ENCODE peak calls at places on chromosomes 1 and 21, in four cellular contexts. Q, I, T and A are unnamed samples.

GRCh38 chr1:35454616-35455015 is 102.6 kb downstream of the KIAA0319L start:
- DNase-seq in Q (peak), I (peak), T (no peak), A (no peak)

GRCh38 chr1:58447891-58448290 is 98.6 kb downstream of the OMA1 start:
- DNase-seq in Q (no peak), I (no peak), T (no peak), A (no peak)

GRCh38 chr1:228798548-228798947 is 63.3 kb downstream of the RHOU start:
- DNase-seq in Q (no peak), I (no peak), T (no peak), A (no peak)

GRCh38 chr1:223129229-223129851 is 13.7 kb downstream of the TLR5 start:
- DNase-seq in Q (peak), I (peak), T (peak), A (peak)

GRCh38 chr1:92484472-92485373 is 2.0 kb downstream of the GFI1 start:
- DNase-seq in Q (peak), I (peak), T (peak), A (peak)

GRCh38 chr1:100539836-100540536 is 2.0 kb downstream of the GPR88 start:
- DNase-seq in Q (peak), I (peak), T (no peak), A (peak)

GRCh38 chr1:17079140-17079868 is 25.5 kb upstream of the SDHB start:
- DNase-seq in Q (no peak), I (no peak), T (no peak), A (no peak)

GRCh38 chr1:9835758-9836631 is 12.2 kb upstream of the CLSTN1 start:
- DNase-seq in Q (peak), I (no peak), T (peak), A (peak)

GRCh38 chr1:92571578-92571977 is 84.9 kb upstream of the GFI1 start:
- DNase-seq in Q (no peak), I (no peak), T (no peak), A (no peak)

GRCh38 chr1:66623812-66624211 is 89.9 kb downstream of the SGIP1 start:
- DNase-seq in Q (no peak), I (no peak), T (no peak), A (no peak)

GRCh38 chr1:45512641-45513054 is 9.0 kb downstream of the PRDX1 start:
- DNase-seq in Q (peak), I (peak), T (peak), A (peak)

GRCh38 chr1:41917051-41917530 is 1.6 kb downstream of the HIVEP3 start:
- DNase-seq in Q (no peak), I (no peak), T (no peak), A (no peak)

GRCh38 chr1:41397943-41398342 is 36.7 kb downstream of the FOXO6 start:
- DNase-seq in Q (no peak), I (no peak), T (no peak), A (no peak)

GRCh38 chr1:206738370-206739366 is 31.9 kb upstream of the IL19 start:
- DNase-seq in Q (no peak), I (peak), T (no peak), A (peak)

GRCh38 chr1:7468248-7468647 is 302.8 kb upstream of the VAMP3 start:
- DNase-seq in Q (no peak), I (no peak), T (no peak), A (no peak)

GRCh38 chr1:226560243-226560642 is 11.7 kb downstream of the STUM start:
- DNase-seq in Q (peak), I (no peak), T (no peak), A (no peak)

GRCh38 chr1:41314781-41315481 is 46.3 kb upstream of the FOXO6 start:
- DNase-seq in Q (no peak), I (no peak), T (no peak), A (no peak)

GRCh38 chr21:22536511-22536910 is 1538.3 kb downstream of the NCAM2 start:
- DNase-seq in Q (no peak), I (no peak), T (no peak), A (no peak)

GRCh38 chr1:5781079-5781478 is 211.1 kb downstream of the NPHP4 start:
- DNase-seq in Q (no peak), I (no peak), T (no peak), A (no peak)

GRCh38 chr1:97119775-97120174 is 398.2 kb downstream of the PTBP2 start:
- DNase-seq in Q (no peak), I (no peak), T (no peak), A (peak)

GRCh38 chr1:81801834-81802531 is 1.2 kb downstream of the ADGRL2 start:
- DNase-seq in Q (peak), I (peak), T (peak), A (peak)

GRCh38 chr1:101183388-101183699 is 53.5 kb upstream of the S1PR1 start:
- DNase-seq in Q (no peak), I (no peak), T (no peak), A (no peak)

GRCh38 chr1:78419309-78419708 is 71.5 kb upstream of the PTGFR start:
- DNase-seq in Q (peak), I (no peak), T (no peak), A (no peak)

GRCh38 chr1:30645807-30646206 is 77.6 kb downstream of the MATN1 start:
- DNase-seq in Q (peak), I (no peak), T (no peak), A (peak)

GRCh38 chr21:40683349-40683748 is 163.6 kb downstream of the DSCAM start:
- DNase-seq in Q (no peak), I (no peak), T (no peak), A (no peak)

GRCh38 chr1:27438621-27439061 is 46.2 kb downstream of the GPR3 start:
- DNase-seq in Q (no peak), I (no peak), T (no peak), A (no peak)

GRCh38 chr21:31781737-31782136 is 49.8 kb upstream of the SCAF4 start:
- DNase-seq in Q (peak), I (peak), T (peak), A (no peak)

GRCh38 chr1:3545363-3546047 is 65.8 kb downstream of the MEGF6 start:
- DNase-seq in Q (no peak), I (peak), T (no peak), A (peak)

GRCh38 chr21:46509760-46510159 is 51.1 kb downstream of the DIP2A start:
- DNase-seq in Q (peak), I (peak), T (peak), A (no peak)

GRCh38 chr1:53732409-53732808 is 6.6 kb downstream of the GLIS1 start:
- DNase-seq in Q (peak), I (no peak), T (no peak), A (no peak)

GRCh38 chr1:214354440-214355148 is 73.6 kb downstream of the SMYD2 start:
- DNase-seq in Q (no peak), I (no peak), T (no peak), A (no peak)

GRCh38 chr1:54950361-54951163 is 29.9 kb upstream of the TMEM61 start:
- DNase-seq in Q (peak), I (peak), T (peak), A (peak)

GRCh38 chr1:54955359-54955758 is 25.1 kb upstream of the TMEM61 start:
- DNase-seq in Q (no peak), I (no peak), T (no peak), A (no peak)

GRCh38 chr1:54953846-54954245 is 26.6 kb upstream of the TMEM61 start:
- DNase-seq in Q (peak), I (no peak), T (no peak), A (no peak)

GRCh38 chr1:54951810-54952226 is 28.6 kb upstream of the TMEM61 start:
- DNase-seq in Q (no peak), I (no peak), T (no peak), A (no peak)

DNA sequence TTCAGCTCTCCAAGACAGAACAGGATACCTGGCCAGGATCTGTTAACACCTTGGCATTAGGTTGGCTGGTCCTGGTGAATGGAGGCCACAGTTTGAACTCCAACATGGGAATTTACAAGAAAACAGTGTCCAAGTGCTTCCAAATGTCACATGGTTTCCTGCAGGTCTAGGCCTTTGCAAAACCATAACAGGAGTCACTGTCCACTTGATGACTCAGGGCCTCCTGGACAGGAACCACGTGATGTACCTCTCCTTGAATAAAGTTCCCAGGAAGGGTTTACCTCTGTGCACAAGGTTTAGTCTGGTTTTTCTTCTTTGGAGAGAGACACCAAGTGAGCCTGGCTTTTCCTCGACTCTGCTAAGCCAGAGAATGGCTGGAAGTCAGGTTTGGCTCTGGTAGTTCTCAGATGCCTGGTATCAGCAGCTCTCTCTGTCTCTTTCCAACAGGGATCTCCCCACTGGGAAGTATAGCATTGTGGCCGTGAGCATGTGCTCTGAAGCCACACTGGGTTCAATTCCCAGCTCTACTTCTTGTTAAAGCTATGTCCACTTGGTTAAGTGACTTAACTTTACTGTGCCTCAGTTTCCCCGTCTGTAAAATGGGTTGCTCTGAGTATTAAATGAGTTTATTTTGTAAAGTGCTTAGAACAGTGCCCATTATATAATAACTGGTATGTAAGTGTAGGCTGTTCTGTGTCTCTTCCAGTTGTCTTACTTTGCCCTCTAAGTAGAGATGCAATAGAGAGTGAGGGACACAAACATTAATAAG is 27.3 kb upstream of the TMEM61 start:
- DNase-seq in Q (peak), I (no peak), T (no peak), A (no peak)
- H3K27ac ChIP-seq in Q (no peak), I (no peak), T (no peak), A (no peak)

DNA sequence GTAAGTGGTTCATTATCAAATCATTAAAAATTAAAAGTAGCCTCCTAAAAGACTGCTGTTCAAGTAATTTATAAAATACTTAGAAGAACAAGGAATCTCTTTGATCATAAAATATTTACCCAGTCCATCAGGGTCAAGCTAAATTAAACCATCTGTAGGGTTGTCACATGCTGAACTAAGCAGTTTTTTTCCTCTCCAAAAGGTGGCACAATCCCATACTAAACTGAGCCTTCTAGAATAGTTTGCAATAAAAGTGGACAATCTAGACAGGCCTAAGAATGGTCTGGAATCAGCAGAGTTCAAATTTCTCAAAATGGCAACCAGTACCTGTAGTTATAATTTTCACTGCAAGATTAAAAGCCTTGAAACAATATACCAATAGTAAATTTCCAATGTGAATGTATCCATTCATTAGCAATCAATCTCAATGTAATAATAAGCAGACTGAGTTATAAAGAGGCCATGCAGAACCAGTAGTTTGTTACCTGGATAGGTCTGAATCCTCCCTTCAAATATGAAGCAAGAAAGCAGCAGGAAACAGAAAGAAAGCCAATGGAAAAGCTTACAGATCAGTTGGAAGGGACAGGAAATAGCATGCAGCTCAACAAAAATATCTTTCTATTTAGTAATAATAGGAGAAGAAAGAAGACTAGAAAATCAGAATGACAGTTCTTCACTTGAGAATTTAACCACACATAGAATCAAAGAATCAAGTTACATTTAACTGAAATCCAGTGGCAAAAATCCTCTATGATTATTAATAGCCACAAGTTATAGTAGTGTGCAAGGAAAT is 194.6 kb downstream of the EIF4G3 start:
- DNase-seq in Q (no peak), I (peak), T (no peak), A (no peak)
- TF ChIP-seq CTCF in Q (peak), I (peak), T (peak), A (peak)

DNA sequence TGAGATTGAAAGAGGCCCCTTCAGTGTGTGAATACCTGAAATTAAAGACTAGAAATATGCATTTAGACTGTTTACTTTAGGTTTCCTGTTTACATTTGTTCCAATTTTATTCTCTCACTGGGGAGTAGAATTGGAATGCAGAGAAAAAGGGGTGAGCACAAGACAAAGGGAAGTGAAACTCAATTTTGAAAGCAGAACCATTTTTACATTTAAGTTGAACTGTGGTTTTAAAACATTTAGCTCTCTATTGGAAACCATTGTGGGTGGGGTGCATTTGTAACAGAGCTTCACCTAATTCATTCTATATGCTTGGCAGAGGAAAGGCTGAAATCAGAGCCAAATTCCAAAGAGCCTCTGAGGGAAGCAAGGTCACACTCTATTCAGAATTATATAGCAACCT is 235.3 kb upstream of the C1orf105 start:
- DNase-seq in Q (no peak), I (no peak), T (no peak), A (no peak)
- H3K4me3 ChIP-seq in Q (no peak), I (no peak), T (no peak), A (no peak)

DNA sequence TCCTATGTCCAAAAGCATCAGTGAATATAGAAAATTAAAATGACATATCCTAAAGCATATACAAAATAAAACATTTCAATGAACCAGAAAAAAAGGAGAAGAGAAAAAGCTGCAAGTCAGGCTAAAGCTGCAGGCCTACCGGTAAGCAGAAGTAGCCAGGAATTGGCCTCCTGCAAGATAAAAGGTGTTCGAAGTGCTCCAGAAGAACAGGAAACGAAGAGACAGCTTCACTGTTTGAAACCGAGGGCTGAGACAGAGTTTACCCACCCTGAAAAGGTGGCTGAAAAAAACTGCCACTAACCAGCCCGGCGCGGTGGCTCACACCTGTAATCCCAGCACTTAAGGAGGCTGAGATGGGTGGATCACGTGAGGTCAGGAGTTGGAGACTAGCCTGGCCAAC is 37.4 kb downstream of the NSL1 start:
- DNase-seq in Q (no peak), I (no peak), T (no peak), A (no peak)
- H3K27ac ChIP-seq in Q (no peak), I (no peak), T (no peak), A (no peak)

GRCh38 chr1:49408346-49408745 is 615.4 kb downstream of the AGBL4 start:
- DNase-seq in Q (no peak), I (no peak), T (no peak), A (no peak)
- TF ChIP-seq CTCF in Q (no peak), I (no peak), T (no peak), A (no peak)